ENCODE peak calls at places on chromosomes 4 and X, in five cellular contexts. One of them, this sample, is unnamed.

GRCh38 chrX:39201305-39201990 is 400.2 kb downstream of the MID1IP1 start:
- DNase-seq in H9: no peak
- DNase-seq in CD4-positive, alpha-beta T cell: no peak
- DNase-seq in astrocyte: peak; percentile 87
- DNase-seq in OCI-LY7: no peak
- DNase-seq in this sample: peak; percentile 12

GRCh38 chr4:22539251-22539650 is 23.4 kb upstream of the ADGRA3 start:
- DNase-seq in H9: no peak
- DNase-seq in CD4-positive, alpha-beta T cell: no peak
- DNase-seq in astrocyte: no peak
- DNase-seq in OCI-LY7: no peak
- DNase-seq in this sample: no peak

GRCh38 chrX:150898343-150899190 is at the start of gene CD99L2:
- DNase-seq in H9: peak; percentile 89
- DNase-seq in CD4-positive, alpha-beta T cell: peak; percentile 86
- DNase-seq in astrocyte: peak; percentile 60
- DNase-seq in OCI-LY7: peak; percentile 87
- DNase-seq in this sample: peak; percentile 66

GRCh38 chr4:47913858-47914218 is 545 bp downstream of the NFXL1 start:
- DNase-seq in H9: peak; percentile 59
- DNase-seq in CD4-positive, alpha-beta T cell: peak; percentile 8
- DNase-seq in astrocyte: no peak
- DNase-seq in OCI-LY7: peak; percentile 49
- DNase-seq in this sample: no peak

GRCh38 chrX:152343306-152343705 is 107.8 kb downstream of the GABRA3 start:
- DNase-seq in H9: no peak
- DNase-seq in CD4-positive, alpha-beta T cell: no peak
- DNase-seq in astrocyte: no peak
- DNase-seq in OCI-LY7: no peak
- DNase-seq in this sample: no peak

GRCh38 chrX:103248553-103248952 is 6.4 kb downstream of the TCEAL8 start:
- DNase-seq in H9: no peak
- DNase-seq in CD4-positive, alpha-beta T cell: no peak
- DNase-seq in astrocyte: peak; percentile 3
- DNase-seq in OCI-LY7: peak; percentile 22
- DNase-seq in this sample: no peak

GRCh38 chr4:15436515-15436914 is 8.7 kb downstream of the C1QTNF7 start:
- DNase-seq in H9: no peak
- DNase-seq in CD4-positive, alpha-beta T cell: no peak
- DNase-seq in astrocyte: peak; percentile 41
- DNase-seq in OCI-LY7: no peak
- DNase-seq in this sample: peak; percentile 33

GRCh38 chrX:125210146-125210545 is 109.5 kb upstream of the TEX13C start:
- DNase-seq in H9: peak; percentile 32
- DNase-seq in CD4-positive, alpha-beta T cell: no peak
- DNase-seq in astrocyte: no peak
- DNase-seq in OCI-LY7: no peak
- DNase-seq in this sample: no peak

GRCh38 chrX:27882695-27883094 is 74.9 kb downstream of the MAGEB10 start:
- DNase-seq in H9: no peak
- DNase-seq in CD4-positive, alpha-beta T cell: no peak
- DNase-seq in astrocyte: no peak
- DNase-seq in OCI-LY7: no peak
- DNase-seq in this sample: no peak

GRCh38 chrX:102975016-102975415 is 37.9 kb downstream of the RAB40AL start:
- DNase-seq in H9: no peak
- DNase-seq in CD4-positive, alpha-beta T cell: no peak
- DNase-seq in astrocyte: peak; percentile 49
- DNase-seq in OCI-LY7: no peak
- DNase-seq in this sample: no peak

GRCh38 chr4:67700874-67701850 is at the start of gene UBA6:
- DNase-seq in H9: peak; percentile 98
- DNase-seq in CD4-positive, alpha-beta T cell: peak; percentile 92
- DNase-seq in astrocyte: peak; percentile 93
- DNase-seq in OCI-LY7: peak; percentile 98
- DNase-seq in this sample: peak; percentile 96

GRCh38 chrX:17495052-17495451 is 120.1 kb downstream of the NHS start:
- DNase-seq in H9: no peak
- DNase-seq in CD4-positive, alpha-beta T cell: no peak
- DNase-seq in astrocyte: no peak
- DNase-seq in OCI-LY7: no peak
- DNase-seq in this sample: no peak

GRCh38 chr4:73197220-73197619 is 61.4 kb downstream of the ANKRD17 start:
- DNase-seq in H9: no peak
- DNase-seq in CD4-positive, alpha-beta T cell: no peak
- DNase-seq in astrocyte: no peak
- DNase-seq in OCI-LY7: no peak
- DNase-seq in this sample: no peak

GRCh38 chrX:154799554-154800348 is 5.5 kb downstream of the MPP1 start:
- DNase-seq in H9: no peak
- DNase-seq in CD4-positive, alpha-beta T cell: no peak
- DNase-seq in astrocyte: peak; percentile 12
- DNase-seq in OCI-LY7: no peak
- DNase-seq in this sample: no peak

GRCh38 chr4:26687728-26688127 is 103.8 kb downstream of the TBC1D19 start:
- DNase-seq in H9: no peak
- DNase-seq in CD4-positive, alpha-beta T cell: no peak
- DNase-seq in astrocyte: peak; percentile 95
- DNase-seq in OCI-LY7: no peak
- DNase-seq in this sample: peak; percentile 79

GRCh38 chr4:165765053-165765452 is 108.0 kb upstream of the TLL1 start:
- DNase-seq in H9: no peak
- DNase-seq in CD4-positive, alpha-beta T cell: no peak
- DNase-seq in astrocyte: no peak
- DNase-seq in OCI-LY7: no peak
- DNase-seq in this sample: no peak

GRCh38 chr4:138602664-138603063 is 360.5 kb upstream of the SLC7A11 start:
- DNase-seq in H9: no peak
- DNase-seq in CD4-positive, alpha-beta T cell: no peak
- DNase-seq in astrocyte: peak; percentile 96
- DNase-seq in OCI-LY7: no peak
- DNase-seq in this sample: no peak

GRCh38 chr4:173413043-173413442 is 14.1 kb upstream of the SCRG1 start:
- DNase-seq in H9: no peak
- DNase-seq in CD4-positive, alpha-beta T cell: no peak
- DNase-seq in astrocyte: no peak
- DNase-seq in OCI-LY7: no peak
- DNase-seq in this sample: peak; percentile 43

GRCh38 chrX:49058794-49059193 is at the start of gene CCDC120:
- DNase-seq in H9: peak; percentile 68
- DNase-seq in CD4-positive, alpha-beta T cell: no peak
- DNase-seq in astrocyte: no peak
- DNase-seq in OCI-LY7: no peak
- DNase-seq in this sample: no peak

GRCh38 chr4:66972087-66972486 is 573.2 kb downstream of the CENPC start:
- DNase-seq in H9: no peak
- DNase-seq in CD4-positive, alpha-beta T cell: no peak
- DNase-seq in astrocyte: peak; percentile 1
- DNase-seq in OCI-LY7: no peak
- DNase-seq in this sample: no peak

GRCh38 chr4:4284827-4285618 is 4.9 kb downstream of the LYAR start:
- DNase-seq in H9: no peak
- DNase-seq in CD4-positive, alpha-beta T cell: no peak
- DNase-seq in astrocyte: peak; percentile 10
- DNase-seq in OCI-LY7: no peak
- DNase-seq in this sample: no peak

GRCh38 chrX:106999002-106999975 is 723 bp downstream of the MORC4 start:
- DNase-seq in H9: peak; percentile 38
- DNase-seq in CD4-positive, alpha-beta T cell: peak; percentile 5
- DNase-seq in astrocyte: peak; percentile 38
- DNase-seq in OCI-LY7: peak; percentile 67
- DNase-seq in this sample: peak; percentile 33

GRCh38 chr4:8688041-8688907 is 95.7 kb downstream of the CPZ start:
- DNase-seq in H9: peak; percentile 79
- DNase-seq in CD4-positive, alpha-beta T cell: no peak
- DNase-seq in astrocyte: no peak
- DNase-seq in OCI-LY7: no peak
- DNase-seq in this sample: peak; percentile 3

GRCh38 chr4:133130171-133130570 is 18.9 kb upstream of the PCDH10 start:
- DNase-seq in H9: no peak
- DNase-seq in CD4-positive, alpha-beta T cell: no peak
- DNase-seq in astrocyte: peak; percentile 85
- DNase-seq in OCI-LY7: no peak
- DNase-seq in this sample: peak; percentile 71

GRCh38 chr4:11412211-11412610 is 16.5 kb downstream of the HS3ST1 start:
- DNase-seq in H9: no peak
- DNase-seq in CD4-positive, alpha-beta T cell: no peak
- DNase-seq in astrocyte: no peak
- DNase-seq in OCI-LY7: no peak
- DNase-seq in this sample: no peak

GRCh38 chrX:40173662-40174593 is 76.2 kb upstream of the BCOR start:
- DNase-seq in H9: peak; percentile 68
- DNase-seq in CD4-positive, alpha-beta T cell: no peak
- DNase-seq in astrocyte: no peak
- DNase-seq in OCI-LY7: peak; percentile 71
- DNase-seq in this sample: no peak

GRCh38 chr4:143431526-143432257 is 81.8 kb upstream of the SMARCA5 start:
- DNase-seq in H9: peak; percentile 34
- DNase-seq in CD4-positive, alpha-beta T cell: no peak
- DNase-seq in astrocyte: no peak
- DNase-seq in OCI-LY7: no peak
- DNase-seq in this sample: no peak

GRCh38 chrX:101785142-101785541 is 125.5 kb upstream of the ARMCX2 start:
- DNase-seq in H9: no peak
- DNase-seq in CD4-positive, alpha-beta T cell: no peak
- DNase-seq in astrocyte: no peak
- DNase-seq in OCI-LY7: no peak
- DNase-seq in this sample: no peak

GRCh38 chrX:100296183-100296753 is 113.8 kb downstream of the PCDH19 start:
- DNase-seq in H9: peak; percentile 59
- DNase-seq in CD4-positive, alpha-beta T cell: no peak
- DNase-seq in astrocyte: no peak
- DNase-seq in OCI-LY7: no peak
- DNase-seq in this sample: no peak

GRCh38 chr4:162265802-162266201 is 102.0 kb upstream of the FSTL5 start:
- DNase-seq in H9: no peak
- DNase-seq in CD4-positive, alpha-beta T cell: no peak
- DNase-seq in astrocyte: no peak
- DNase-seq in OCI-LY7: no peak
- DNase-seq in this sample: no peak

GRCh38 chrX:40893251-40893910 is 158.0 kb upstream of the MED14 start:
- DNase-seq in H9: no peak
- DNase-seq in CD4-positive, alpha-beta T cell: no peak
- DNase-seq in astrocyte: no peak
- DNase-seq in OCI-LY7: no peak
- DNase-seq in this sample: no peak

GRCh38 chrX:109954333-109954732 is 48.6 kb upstream of the TMEM164 start:
- DNase-seq in H9: no peak
- DNase-seq in CD4-positive, alpha-beta T cell: no peak
- DNase-seq in astrocyte: peak; percentile 24
- DNase-seq in OCI-LY7: no peak
- DNase-seq in this sample: no peak

GRCh38 chr4:113880240-113881028 is 99.0 kb downstream of the ARSJ start:
- DNase-seq in H9: no peak
- DNase-seq in CD4-positive, alpha-beta T cell: no peak
- DNase-seq in astrocyte: no peak
- DNase-seq in OCI-LY7: no peak
- DNase-seq in this sample: no peak

GRCh38 chr4:182554736-182555135 is 311.5 kb downstream of the TENM3 start:
- DNase-seq in H9: no peak
- DNase-seq in CD4-positive, alpha-beta T cell: no peak
- DNase-seq in astrocyte: peak; percentile 79
- DNase-seq in OCI-LY7: no peak
- DNase-seq in this sample: no peak

GRCh38 chr4:122218762-122219161 is 66.6 kb downstream of the BLTP1 start:
- DNase-seq in H9: no peak
- DNase-seq in CD4-positive, alpha-beta T cell: no peak
- DNase-seq in astrocyte: no peak
- DNase-seq in OCI-LY7: peak; percentile 2
- DNase-seq in this sample: no peak

DNA sequence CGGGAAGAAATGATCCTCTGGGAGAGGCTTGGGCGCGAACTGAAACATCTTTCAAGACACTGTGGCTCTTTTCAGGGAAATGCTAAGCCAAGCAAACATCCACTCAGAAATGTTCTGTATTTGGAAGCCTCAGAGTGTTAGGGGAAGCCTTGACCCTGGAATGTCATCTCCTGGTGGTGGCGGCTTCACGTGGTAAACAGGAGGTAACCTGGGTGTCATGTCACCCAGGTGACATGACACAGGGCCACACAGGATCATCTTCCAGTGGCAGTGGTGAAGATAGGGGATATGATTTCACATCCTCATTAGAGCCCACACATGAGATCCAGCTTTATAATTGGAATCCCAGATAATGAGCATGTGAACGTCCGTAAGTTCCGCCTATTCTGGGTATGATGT is 140.0 kb downstream of the TBL1X start:
- DNase-seq in H9: no peak
- DNase-seq in CD4-positive, alpha-beta T cell: no peak
- DNase-seq in astrocyte: no peak
- DNase-seq in OCI-LY7: no peak
- DNase-seq in this sample: no peak
- H3K27ac ChIP-seq in H9: no peak overlapping the region
- H3K27ac ChIP-seq in CD4-positive, alpha-beta T cell: no peak overlapping the region
- H3K27ac ChIP-seq in astrocyte: no peak overlapping the region
- H3K27ac ChIP-seq in OCI-LY7: no peak overlapping the region
- H3K27ac ChIP-seq in this sample: no peak overlapping the region

GRCh38 chr4:154642361-154642760 is 29.9 kb upstream of the FGG start:
- DNase-seq in H9: no peak
- DNase-seq in CD4-positive, alpha-beta T cell: no peak
- DNase-seq in astrocyte: no peak
- DNase-seq in OCI-LY7: no peak
- DNase-seq in this sample: no peak
- H3K27ac ChIP-seq in H9: no peak overlapping the region
- H3K27ac ChIP-seq in CD4-positive, alpha-beta T cell: no peak overlapping the region
- H3K27ac ChIP-seq in astrocyte: no peak overlapping the region
- H3K27ac ChIP-seq in OCI-LY7: no peak overlapping the region
- H3K27ac ChIP-seq in this sample: no peak overlapping the region

GRCh38 chr4:123418486-123418931 is 21.9 kb downstream of the SPRY1 start:
- DNase-seq in H9: peak; percentile 74
- DNase-seq in CD4-positive, alpha-beta T cell: no peak
- DNase-seq in astrocyte: peak; percentile 95
- DNase-seq in OCI-LY7: peak; percentile 62
- DNase-seq in this sample: peak; percentile 90
- H3K27ac ChIP-seq in H9: peak overlapping the region; percentile 98
- H3K27ac ChIP-seq in CD4-positive, alpha-beta T cell: no peak overlapping the region
- H3K27ac ChIP-seq in astrocyte: peak overlapping the region; percentile 26
- H3K27ac ChIP-seq in OCI-LY7: no peak overlapping the region
- H3K27ac ChIP-seq in this sample: peak overlapping the region; percentile 48

GRCh38 chrX:46367491-46367890 is 177.7 kb downstream of the ZNF674 start:
- DNase-seq in H9: no peak
- DNase-seq in CD4-positive, alpha-beta T cell: no peak
- DNase-seq in astrocyte: no peak
- DNase-seq in OCI-LY7: no peak
- DNase-seq in this sample: no peak
- H3K27ac ChIP-seq in H9: no peak overlapping the region
- H3K27ac ChIP-seq in CD4-positive, alpha-beta T cell: no peak overlapping the region
- H3K27ac ChIP-seq in astrocyte: no peak overlapping the region
- H3K27ac ChIP-seq in OCI-LY7: no peak overlapping the region
- H3K27ac ChIP-seq in this sample: no peak overlapping the region

GRCh38 chr4:38314663-38315062 is 349.3 kb upstream of the KLF3 start:
- DNase-seq in H9: no peak
- DNase-seq in CD4-positive, alpha-beta T cell: no peak
- DNase-seq in astrocyte: no peak
- DNase-seq in OCI-LY7: no peak
- DNase-seq in this sample: no peak
- H3K27ac ChIP-seq in H9: no peak overlapping the region
- H3K27ac ChIP-seq in CD4-positive, alpha-beta T cell: no peak overlapping the region
- H3K27ac ChIP-seq in astrocyte: no peak overlapping the region
- H3K27ac ChIP-seq in OCI-LY7: no peak overlapping the region
- H3K27ac ChIP-seq in this sample: no peak overlapping the region

This sample was measured in brain microvascular endothelial cell.